ENCODE peak calls at places on chromosomes 7 and 10, in six cellular contexts. J, N, C, U, M and Z are unnamed samples.

GRCh38 chr10:89857399-89857798 is 156.0 kb downstream of the KIF20B start:
- DNase-seq in C (no peak), M (no peak), U (no peak), J (no peak), N (no peak), Z (no peak)

GRCh38 chr7:77223261-77223660 is 23.6 kb upstream of the FGL2 start:
- DNase-seq in J (no peak), N (no peak), M (no peak), C (no peak), U (no peak), Z (peak; percentile 92)

GRCh38 chr10:131875501-131875900 is 25.3 kb upstream of the PPP2R2D start:
- DNase-seq in M (no peak), J (no peak), N (no peak), C (no peak), U (no peak), Z (no peak)

GRCh38 chr10:96998329-96998888 is 166.3 kb downstream of the LCOR start:
- DNase-seq in N (peak; percentile 23), U (peak; percentile 28), M (no peak), C (peak; percentile 83), J (no peak), Z (peak; percentile 40)

GRCh38 chr10:88472540-88472939 is 110.6 kb downstream of the RNLS start:
- DNase-seq in J (no peak), C (peak; percentile 22), M (no peak), U (peak; percentile 41), N (no peak), Z (no peak)

GRCh38 chr10:69576334-69577011 is 3.3 kb upstream of the NEUROG3 start:
- DNase-seq in N (no peak), C (no peak), U (no peak), J (no peak), M (no peak), Z (no peak)

GRCh38 chr7:139739863-139740597 is 37.8 kb downstream of the HIPK2 start:
- DNase-seq in M (no peak), U (no peak), N (no peak), C (no peak), J (peak; percentile 74), Z (no peak)

GRCh38 chr7:129462445-129462844 is 28.2 kb downstream of the STRIP2 start:
- DNase-seq in U (no peak), J (no peak), M (no peak), C (no peak), N (no peak), Z (no peak)

GRCh38 chr7:7002416-7003062 is 176.5 kb upstream of the CCZ1B start:
- DNase-seq in N (no peak), U (no peak), M (no peak), C (no peak), J (no peak), Z (no peak)

GRCh38 chr7:158544708-158545107 is 42.9 kb downstream of the PTPRN2 start:
- DNase-seq in M (no peak), C (no peak), N (no peak), U (no peak), J (no peak), Z (no peak)

GRCh38 chr10:72692897-72693598 is 1.1 kb downstream of the MCU start:
- DNase-seq in N (peak; percentile 43), C (peak; percentile 23), M (no peak), J (no peak), U (peak; percentile 36), Z (no peak)

GRCh38 chr10:71254834-71255539 is 42.6 kb downstream of the UNC5B start:
- DNase-seq in M (no peak), U (no peak), C (no peak), N (no peak), J (no peak), Z (no peak)

GRCh38 chr10:4617626-4618025 is 208.4 kb upstream of the AKR1E2 start:
- DNase-seq in C (no peak), M (no peak), J (no peak), N (no peak), U (no peak), Z (no peak)

GRCh38 chr10:31972519-31973041 is 43.9 kb upstream of the ARHGAP12 start:
- DNase-seq in J (no peak), M (no peak), C (no peak), U (no peak), N (no peak), Z (no peak)